ENCODE peak calls at places on chromosome 12, in four cellular contexts. I, S, E and C are unnamed samples.

GRCh38 chr12:104355630-104356029 is 52.1 kb downstream of the EID3 start:
- DNase-seq in I (no peak), S (no peak), E (peak), C (no peak)

GRCh38 chr12:29314421-29314820 is 66.6 kb downstream of the ERGIC2 start:
- DNase-seq in I (no peak), S (no peak), E (no peak), C (no peak)

GRCh38 chr12:4276524-4277204 is 3.1 kb downstream of the CCND2 start:
- DNase-seq in I (peak), S (peak), E (peak), C (peak)

GRCh38 chr12:28569698-28570411 is 379.6 kb downstream of the CCDC91 start:
- DNase-seq in I (no peak), S (peak), E (peak), C (no peak)

GRCh38 chr12:92927436-92928116 is 1.5 kb downstream of the EEA1 start:
- DNase-seq in I (no peak), S (peak), E (no peak), C (no peak)

GRCh38 chr12:10718279-10718821 is 4.8 kb downstream of the YBX3 start:
- DNase-seq in I (no peak), S (peak), E (no peak), C (no peak)

GRCh38 chr12:127191124-127191523 is 1075.8 kb upstream of the TMEM132C start:
- DNase-seq in I (no peak), S (no peak), E (no peak), C (no peak)

GRCh38 chr12:77323778-77324415 is 258.5 kb upstream of the E2F7 start:
- DNase-seq in I (no peak), S (no peak), E (no peak), C (no peak)

GRCh38 chr12:10406725-10407124 is 2.8 kb downstream of the KLRC4 start:
- DNase-seq in I (peak), S (no peak), E (peak), C (no peak)

GRCh38 chr12:85835810-85836715 is at the start of gene RASSF9:
- DNase-seq in I (no peak), S (peak), E (peak), C (peak)

GRCh38 chr12:68180792-68181744 is 21.5 kb upstream of the IFNG start:
- DNase-seq in I (no peak), S (no peak), E (no peak), C (no peak)

GRCh38 chr12:106766393-106766826 is 8.1 kb upstream of the RIC8B start:
- DNase-seq in I (peak), S (peak), E (no peak), C (peak)

GRCh38 chr12:56377310-56377988 is 14.8 kb upstream of the APOF start:
- DNase-seq in I (no peak), S (peak), E (no peak), C (no peak)

GRCh38 chr12:24901975-24902461 is 46.9 kb downstream of the BCAT1 start:
- DNase-seq in I (no peak), S (peak), E (no peak), C (no peak)

GRCh38 chr12:76190249-76190648 is 105.8 kb upstream of the NAP1L1 start:
- DNase-seq in I (no peak), S (no peak), E (no peak), C (no peak)

GRCh38 chr12:54329756-54330155 is 4.8 kb downstream of the COPZ1 start:
- DNase-seq in I (no peak), S (no peak), E (no peak), C (no peak)

GRCh38 chr12:102970780-102971179 is 13.3 kb downstream of the ASCL1 start:
- DNase-seq in I (no peak), S (no peak), E (no peak), C (no peak)

GRCh38 chr12:49873361-49873934 is 30.3 kb downstream of the FAIM2 start:
- DNase-seq in I (no peak), S (no peak), E (no peak), C (no peak)

GRCh38 chr12:32211066-32211768 is 104.6 kb downstream of the BICD1 start:
- DNase-seq in I (no peak), S (no peak), E (no peak), C (no peak)

GRCh38 chr12:75876843-75877587 is 154.6 kb downstream of the PHLDA1 start:
- DNase-seq in I (no peak), S (no peak), E (no peak), C (no peak)

DNA sequence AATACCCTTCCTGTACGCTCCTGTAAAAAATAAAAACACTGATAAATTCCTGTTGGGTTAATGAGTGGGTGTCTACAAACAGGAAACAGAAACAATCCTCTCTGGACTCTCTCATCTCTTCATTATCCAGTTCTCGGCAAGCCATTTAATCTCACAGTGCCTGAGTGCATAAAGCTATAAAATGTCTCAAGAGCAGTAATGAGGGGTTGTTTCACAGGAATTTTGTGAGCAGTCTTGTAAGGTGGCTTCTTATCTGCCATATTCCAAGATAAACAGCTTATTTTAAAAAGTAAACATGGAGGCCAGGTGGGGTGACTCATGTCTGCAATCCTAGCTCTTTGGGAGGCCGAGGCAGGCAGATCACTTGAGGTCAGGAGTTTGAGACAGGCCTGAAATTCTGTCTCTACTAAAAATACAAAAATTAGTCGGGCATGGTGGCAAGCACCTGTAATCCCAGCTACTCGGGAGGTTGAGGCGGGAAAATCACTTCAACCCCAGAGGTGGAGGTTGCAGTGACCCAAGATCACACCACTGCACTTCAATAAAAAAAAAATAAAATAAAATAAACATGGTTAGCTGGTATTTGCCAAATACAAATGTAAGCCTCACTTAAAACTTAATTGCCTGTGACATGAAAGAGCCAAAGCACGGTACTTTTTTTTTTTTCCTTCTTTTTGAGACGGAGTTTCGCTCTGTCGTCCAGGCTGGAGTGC is 54.0 kb downstream of the CLIP1 start:
- DNase-seq in I (no peak), S (peak), E (no peak), C (no peak)
- TF ChIP-seq POLR2A in I (no peak), S (no peak), E (no peak), C (no peak)

DNA sequence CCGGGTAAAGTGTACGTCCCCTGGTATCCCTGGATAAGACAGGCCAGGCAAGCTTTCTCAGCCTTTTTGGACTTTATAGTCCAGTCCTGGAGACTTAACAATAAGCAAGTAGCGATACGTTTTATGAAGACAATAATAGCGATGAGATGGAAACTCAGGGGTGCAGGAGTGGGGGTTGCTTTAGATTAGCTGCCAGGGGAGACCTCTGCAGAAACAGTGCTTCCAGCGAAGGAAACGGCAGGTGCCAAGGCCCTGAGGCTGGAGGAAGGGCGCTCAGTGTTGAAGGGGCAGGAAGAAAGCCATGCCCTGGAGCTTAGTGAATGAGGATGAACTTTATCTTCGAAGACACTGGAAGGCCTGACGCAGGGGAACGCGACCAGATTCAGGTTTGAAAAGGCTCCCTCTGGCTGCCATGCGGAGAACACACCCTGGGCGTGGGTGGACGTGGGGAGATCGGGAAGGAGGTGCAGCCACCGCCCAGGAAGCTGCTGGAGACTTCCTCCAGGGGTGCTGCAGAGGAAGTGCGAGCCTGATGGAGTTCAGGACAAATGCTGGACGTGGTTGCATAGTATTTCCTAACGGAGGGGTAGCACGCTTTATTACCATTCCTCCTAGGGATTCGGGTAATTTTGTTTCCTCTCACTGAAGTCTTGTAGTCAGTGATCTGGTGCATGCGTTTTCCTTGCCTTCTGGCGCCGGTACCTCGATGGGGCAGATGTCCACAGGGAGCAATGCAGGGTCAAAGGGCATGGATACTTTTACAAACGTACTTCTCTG is 26.1 kb upstream of the UBC start:
- DNase-seq in I (peak), S (peak), E (peak), C (peak)
- TF ChIP-seq POLR2A in I (peak), S (no peak), E (no peak), C (no peak)

GRCh38 chr12:116881325-116881866 is at the start of gene HRK:
- DNase-seq in I (peak), S (no peak), E (no peak), C (no peak)
- TF ChIP-seq POLR2A in I (no peak), S (no peak), E (no peak), C (no peak)

DNA sequence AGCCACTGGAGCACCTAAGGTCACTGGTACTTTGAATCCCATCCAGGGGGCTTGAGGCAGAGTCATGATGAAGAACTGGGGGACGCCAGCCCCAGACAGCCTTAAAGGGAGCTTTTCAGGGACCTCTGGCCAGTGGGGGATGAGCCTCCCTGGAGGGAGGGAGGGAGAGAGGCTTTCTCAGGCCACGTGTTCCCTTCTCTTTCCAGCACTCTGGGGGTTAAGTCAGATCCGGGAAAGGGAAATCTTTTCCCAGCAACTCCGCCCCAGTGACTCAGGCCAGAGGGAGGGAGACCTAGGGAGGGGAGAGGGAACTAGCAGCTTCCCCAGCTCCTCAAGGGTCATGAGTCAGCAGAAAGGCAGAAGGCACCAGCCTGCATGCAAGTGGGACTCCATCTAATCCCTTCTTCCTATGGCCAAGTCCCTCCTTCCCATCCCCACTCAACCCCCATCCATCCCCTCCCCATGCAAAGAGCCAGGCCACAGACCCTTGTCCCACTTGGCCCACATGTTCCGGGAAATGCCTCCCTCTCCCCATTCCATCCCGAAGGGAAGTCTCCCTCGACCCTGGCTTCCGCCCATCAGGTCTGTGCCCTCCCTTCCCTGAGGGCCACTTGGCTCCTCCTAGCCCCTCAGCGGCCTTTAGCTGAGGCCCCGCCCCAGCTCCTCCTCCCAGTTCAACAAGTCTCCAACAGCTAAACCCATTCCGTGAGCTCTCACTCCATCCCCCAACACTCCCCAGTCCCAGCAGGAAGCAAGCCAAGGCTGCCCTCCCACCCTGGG is 5.6 kb downstream of the TNFRSF1A start:
- DNase-seq in I (peak), S (peak), E (peak), C (peak)
- TF ChIP-seq POLR2A in I (peak), S (peak), E (peak), C (peak)

GRCh38 chr12:52020539-52021336 is 14.0 kb downstream of the TAMALIN start:
- DNase-seq in I (no peak), S (peak), E (peak), C (peak)

GRCh38 chr12:52015393-52016081 is 8.8 kb downstream of the TAMALIN start:
- DNase-seq in I (no peak), S (no peak), E (no peak), C (no peak)

GRCh38 chr12:52020126-52020525 is 13.4 kb downstream of the TAMALIN start:
- DNase-seq in I (no peak), S (no peak), E (no peak), C (no peak)

GRCh38 chr12:52019123-52019770 is 12.5 kb downstream of the TAMALIN start:
- DNase-seq in I (no peak), S (no peak), E (peak), C (no peak)

GRCh38 chr12:52018448-52019122 is 11.8 kb downstream of the TAMALIN start:
- DNase-seq in I (no peak), S (no peak), E (no peak), C (no peak)
- TF ChIP-seq POLR2A in I (no peak), S (no peak), E (no peak), C (no peak)